ENCODE peak calls at places on chromosomes 3 and 15, in four cellular contexts. X, Z, L and H are unnamed samples.
A peak's percentile ranks its signal among the peaks of the same experiment; 100 is the strongest.

GRCh38 chr3:109559389-109559788 is 222.0 kb upstream of the DPPA4 start:
- DNase-seq in X (no peak), L (no peak), Z (no peak), H (no peak)

GRCh38 chr3:41688595-41689380 is 273.1 kb downstream of the ULK4 start:
- DNase-seq in L (peak; percentile 98), Z (peak; percentile 89), X (no peak), H (no peak)

GRCh38 chr3:43919067-43919466 is 228.3 kb downstream of the ABHD5 start:
- DNase-seq in X (no peak), L (no peak), Z (peak; percentile 37), H (no peak)

GRCh38 chr15:39682366-39682765 is 100.3 kb downstream of the FSIP1 start:
- DNase-seq in L (no peak), X (no peak), Z (peak; percentile 27), H (no peak)

GRCh38 chr3:82474711-82475110 is 713.3 kb upstream of the GBE1 start:
- DNase-seq in Z (peak; percentile 12), L (no peak), X (no peak), H (no peak)

GRCh38 chr3:55300701-55301100 is 186.4 kb downstream of the WNT5A start:
- DNase-seq in L (no peak), Z (no peak), X (no peak), H (no peak)

GRCh38 chr3:196111939-196112386 is 30.1 kb upstream of the TFRC start:
- DNase-seq in Z (no peak), X (no peak), L (no peak), H (no peak)

GRCh38 chr3:14957933-14958332 is 10.6 kb downstream of the NR2C2 start:
- DNase-seq in L (no peak), Z (no peak), X (no peak), H (no peak)

GRCh38 chr3:152100491-152101086 is 168.1 kb upstream of the MBNL1 start:
- DNase-seq in X (no peak), L (no peak), Z (no peak), H (peak; percentile 4)

GRCh38 chr3:30501526-30501925 is 104.9 kb upstream of the TGFBR2 start:
- DNase-seq in X (no peak), L (no peak), Z (no peak), H (no peak)

GRCh38 chr15:40767838-40768491 is 1.8 kb upstream of the C15orf62 start:
- DNase-seq in Z (no peak), L (no peak), X (no peak), H (no peak)

GRCh38 chr15:42133892-42134502 is 22.4 kb downstream of the PLA2G4F start:
- DNase-seq in L (no peak), Z (no peak), X (peak; percentile 69), H (no peak)

GRCh38 chr15:52651868-52652267 is 27.3 kb downstream of the ATOSA start:
- DNase-seq in L (peak; percentile 81), X (peak; percentile 70), Z (peak; percentile 93), H (peak; percentile 65)

GRCh38 chr15:100116416-100117190 is 225.2 kb downstream of the ADAMTS17 start:
- DNase-seq in L (no peak), X (no peak), Z (no peak), H (no peak)

GRCh38 chr3:128875556-128876120 is 3.8 kb upstream of the ACAD9 start:
- DNase-seq in X (peak; percentile 58), Z (no peak), L (no peak), H (no peak)

GRCh38 chr3:69012111-69012835 is 1.2 kb downstream of the EOGT start:
- DNase-seq in Z (no peak), X (no peak), L (no peak), H (no peak)

GRCh38 chr15:70794596-70795310 is 31.4 kb upstream of the UACA start:
- DNase-seq in L (peak; percentile 73), Z (peak; percentile 88), X (no peak), H (no peak)

GRCh38 chr15:98547255-98547654 is 101.1 kb upstream of the IGF1R start:
- DNase-seq in L (no peak), Z (no peak), X (no peak), H (no peak)

GRCh38 chr3:143956858-143957257 is 14.8 kb upstream of the DIPK2A start:
- DNase-seq in Z (no peak), L (peak; percentile 9), X (no peak), H (no peak)

GRCh38 chr15:90561344-90562244 is 31.9 kb downstream of the CRTC3 start:
- DNase-seq in Z (peak; percentile 19), X (no peak), L (no peak), H (no peak)

GRCh38 chr3:131218196-131218595 is 163.4 kb upstream of the NUDT16 start:
- DNase-seq in X (no peak), Z (peak; percentile 97), L (peak; percentile 93), H (no peak)

GRCh38 chr15:54681578-54681977 is 515.2 kb downstream of the RSL24D1 start:
- DNase-seq in L (no peak), X (no peak), Z (no peak), H (no peak)

GRCh38 chr15:40825661-40826088 is 2.8 kb downstream of the PPP1R14D start:
- DNase-seq in Z (peak; percentile 28), X (no peak), L (no peak), H (peak; percentile 56)

GRCh38 chr3:42608586-42608985 is 8.1 kb downstream of the NKTR start:
- DNase-seq in X (no peak), Z (peak; percentile 34), L (peak; percentile 39), H (no peak)

DNA sequence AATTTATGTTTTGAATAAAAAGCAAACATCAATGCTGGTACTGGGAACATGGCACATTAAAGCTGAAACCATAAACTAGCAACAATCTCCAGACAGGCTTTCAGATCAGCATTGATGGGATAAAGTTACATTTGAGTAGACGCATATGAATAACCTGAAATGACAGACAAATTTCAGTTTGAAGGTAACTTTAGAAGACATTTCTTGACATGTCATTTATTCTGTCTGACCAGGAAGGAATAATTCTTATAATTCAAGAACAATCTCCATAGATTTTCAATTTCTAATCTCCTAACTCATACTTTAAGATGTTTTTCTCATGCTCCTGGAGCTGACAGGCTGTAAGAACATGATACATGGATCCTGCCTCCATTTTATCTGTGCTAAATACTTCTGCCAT is 69.8 kb downstream of the PLCH1 start:
- DNase-seq in X (no peak), L (no peak), Z (no peak), H (no peak)
- H3K4me3 ChIP-seq in X (peak overlapping the region; percentile 7), L (no peak overlapping the region), Z (no peak overlapping the region), H (no peak overlapping the region)

GRCh38 chr3:16254933-16255725 is 9.6 kb downstream of the DPH3 start:
- DNase-seq in X (no peak), L (no peak), Z (no peak), H (no peak)
- TF ChIP-seq CTCF in X (no peak), L (no peak), Z (no peak), H (no peak)

GRCh38 chr15:92749172-92749571 is 93.6 kb upstream of the FAM174B start:
- DNase-seq in X (no peak), Z (no peak), L (no peak), H (no peak)

GRCh38 chr15:92751528-92751927 is 96.0 kb upstream of the FAM174B start:
- DNase-seq in X (no peak), Z (no peak), L (no peak), H (no peak)

GRCh38 chr15:92753591-92753990 is 98.0 kb upstream of the FAM174B start:
- DNase-seq in Z (no peak), L (no peak), X (no peak), H (no peak)
- H3K4me3 ChIP-seq in Z (no peak overlapping the region), L (no peak overlapping the region), X (no peak overlapping the region), H (no peak overlapping the region)

DNA sequence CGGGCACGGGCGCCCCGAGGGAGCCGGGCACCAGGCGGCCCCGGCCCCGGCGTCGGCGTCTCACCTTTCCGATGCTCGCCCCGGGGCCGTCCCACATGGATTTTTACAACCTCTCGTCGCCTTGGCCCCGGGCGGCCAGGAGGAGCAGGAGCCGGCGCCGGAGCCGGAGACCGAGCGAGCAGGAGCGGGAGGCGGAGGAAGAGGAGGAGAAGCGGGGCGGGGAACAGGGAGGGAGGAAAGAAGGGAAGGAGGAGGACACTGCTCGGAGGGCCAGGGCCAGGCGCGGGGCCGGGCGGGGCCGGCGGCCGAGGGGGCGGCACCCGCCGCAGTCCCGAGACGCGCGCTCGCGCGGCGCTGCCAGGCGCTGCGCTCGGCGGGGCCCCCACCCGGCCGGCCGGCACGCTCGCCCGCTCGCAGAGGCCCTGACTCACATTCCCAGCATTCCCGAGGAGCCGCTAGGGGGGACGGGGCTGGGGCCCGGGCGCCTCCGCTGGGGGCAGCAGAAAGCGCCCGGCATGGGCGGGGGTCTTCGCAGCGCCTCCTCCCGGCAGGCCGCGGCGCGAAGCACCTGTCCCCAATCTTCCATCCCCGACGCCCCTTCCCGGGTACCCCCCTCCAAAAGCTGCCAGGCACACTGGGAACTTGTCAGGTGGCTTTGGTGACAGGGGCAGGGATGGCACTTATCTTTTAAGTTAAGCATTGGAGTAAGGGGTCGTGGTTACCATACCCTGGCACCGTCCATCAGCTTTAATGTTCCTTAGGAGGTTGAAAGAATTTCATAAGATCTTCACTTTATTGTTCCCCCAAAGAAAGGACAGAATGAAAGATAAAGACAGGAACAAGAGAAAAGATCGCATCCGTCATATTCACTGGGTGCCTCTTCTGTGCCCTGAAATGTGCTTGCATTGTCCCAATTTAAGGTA is at the start of gene ERC2:
- DNase-seq in X (peak; percentile 55), Z (peak; percentile 32), L (no peak), H (no peak)
- TF ChIP-seq CTCF in X (no peak), Z (peak; percentile 39), L (peak; percentile 28), H (peak; percentile 36)

DNA sequence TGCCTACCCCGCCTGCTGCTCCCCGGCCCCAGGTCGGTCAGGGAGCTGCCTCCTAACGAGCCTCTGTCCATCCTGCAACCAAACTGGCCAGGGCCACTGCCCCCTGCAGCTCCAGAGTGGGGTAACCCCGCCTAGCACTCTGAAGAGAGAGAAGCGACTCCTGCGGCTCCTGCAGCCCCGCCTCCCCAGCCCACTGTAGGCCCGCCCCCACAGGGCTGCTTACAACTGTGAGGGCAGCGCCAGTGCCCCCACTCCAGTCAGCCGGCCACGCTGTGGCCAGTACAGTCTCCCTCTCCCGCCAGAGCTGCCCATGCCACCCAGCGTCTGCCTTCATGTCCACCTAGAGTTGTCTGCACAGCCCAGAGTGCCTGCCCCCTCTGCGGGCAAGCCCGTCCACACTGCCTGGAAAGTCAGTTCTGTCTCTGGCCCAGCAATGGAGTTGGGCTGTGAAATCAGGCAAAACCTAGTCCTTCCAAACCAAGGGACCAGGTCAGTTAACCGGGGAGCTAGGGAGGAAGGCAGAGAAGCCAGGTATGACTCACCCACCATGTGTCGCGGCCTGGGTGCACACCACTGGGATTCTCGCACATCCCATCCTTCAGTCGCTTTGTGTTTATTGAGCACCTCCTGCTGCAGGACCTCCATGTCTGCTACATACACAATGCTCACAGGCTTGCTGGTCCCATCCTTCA is 2.4 kb downstream of the UCN2 start:
- DNase-seq in L (no peak), X (peak; percentile 72), Z (peak; percentile 69), H (no peak)
- H3K4me3 ChIP-seq in L (peak overlapping the region; percentile 14), X (peak overlapping the region; percentile 28), Z (peak overlapping the region; percentile 29), H (peak overlapping the region; percentile 2)

GRCh38 chr3:175163686-175164085 is 304.6 kb downstream of the NAALADL2 start:
- DNase-seq in Z (peak; percentile 8), X (no peak), L (peak; percentile 65), H (no peak)

GRCh38 chr3:175159202-175159601 is 300.1 kb downstream of the NAALADL2 start:
- DNase-seq in X (no peak), L (no peak), Z (no peak), H (no peak)

GRCh38 chr3:175161291-175161690 is 302.2 kb downstream of the NAALADL2 start:
- DNase-seq in L (no peak), X (no peak), Z (no peak), H (no peak)
- TF ChIP-seq CTCF in L (no peak), X (no peak), Z (no peak), H (no peak)